ENCODE peak calls at places on chromosome 21, in nine cellular contexts. E is PC-9; J is hepatocyte; M is small intestine; C is CD4-positive, CD25-positive, alpha-beta regulatory T cell; T is DND-41; K is H1; Y is tibial nerve; B is AG04450. P is an unnamed sample.

GRCh38 chr21:38817371-38818335 is 11.9 kb downstream of the ETS2 start:
- DNase-seq in K (no peak), Y (no peak), J (no peak), T (no peak), B (no peak), M (peak), E (no peak), C (no peak), P (no peak)

GRCh38 chr21:38440746-38441145 is 57.5 kb downstream of the ERG start:
- DNase-seq in K (no peak), J (peak), Y (no peak), M (no peak), B (peak), C (no peak), E (peak), T (no peak), P (no peak)

GRCh38 chr21:27248791-27249190 is 281.9 kb upstream of the ADAMTS5 start:
- DNase-seq in M (no peak), T (no peak), K (no peak), B (peak), E (no peak), C (no peak), Y (no peak), J (no peak), P (no peak)

GRCh38 chr21:39788383-39788782 is 43.4 kb downstream of the IGSF5 start:
- DNase-seq in J (peak), E (peak), T (no peak), K (peak), C (no peak), Y (peak), B (no peak), M (peak), P (peak)

GRCh38 chr21:17679002-17679600 is 66.4 kb upstream of the BTG3 start:
- DNase-seq in Y (peak), T (no peak), B (peak), J (peak), M (peak), K (no peak), C (peak), E (no peak), P (no peak)

GRCh38 chr21:32382108-32382601 is 10.7 kb downstream of the URB1 start:
- DNase-seq in K (no peak), Y (no peak), E (no peak), M (peak), C (no peak), B (no peak), J (no peak), T (no peak), P (no peak)

GRCh38 chr21:26835027-26835713 is 10.0 kb downstream of the ADAMTS1 start:
- DNase-seq in B (no peak), Y (no peak), C (no peak), M (no peak), T (peak), K (no peak), J (no peak), E (no peak), P (no peak)

GRCh38 chr21:38756746-38757145 is 49.0 kb upstream of the ETS2 start:
- DNase-seq in C (no peak), T (no peak), B (peak), E (no peak), M (no peak), J (peak), Y (no peak), K (no peak), P (no peak)

GRCh38 chr21:25186278-25186677 is 421.0 kb downstream of the MRPL39 start:
- DNase-seq in C (no peak), B (no peak), E (no peak), M (no peak), Y (no peak), J (no peak), T (no peak), K (no peak), P (no peak)

GRCh38 chr21:23968722-23969647 is 1638.3 kb downstream of the MRPL39 start:
- DNase-seq in J (peak), E (peak), T (peak), C (peak), B (peak), Y (peak), M (peak), K (peak), P (no peak)

GRCh38 chr21:29403291-29403690 is 104.6 kb downstream of the BACH1 start:
- DNase-seq in Y (no peak), K (no peak), E (no peak), B (no peak), C (no peak), M (no peak), T (no peak), J (no peak), P (no peak)

GRCh38 chr21:38784458-38785266 is 21.1 kb upstream of the ETS2 start:
- DNase-seq in B (no peak), E (no peak), K (no peak), C (no peak), Y (no peak), J (no peak), M (peak), T (no peak), P (no peak)

GRCh38 chr21:41948901-41949300 is 4.9 kb downstream of the C2CD2 start:
- DNase-seq in M (no peak), J (no peak), B (no peak), E (no peak), K (no peak), C (no peak), T (no peak), Y (no peak), P (no peak)

GRCh38 chr21:32819702-32820101 is 48.1 kb upstream of the PAXBP1 start:
- DNase-seq in Y (peak), B (peak), M (no peak), E (no peak), K (no peak), J (peak), C (no peak), T (no peak), P (no peak)

GRCh38 chr21:32514275-32515055 is 70.9 kb downstream of the TCP10L start:
- DNase-seq in M (no peak), T (no peak), Y (no peak), C (no peak), E (no peak), K (no peak), J (no peak), B (no peak), P (no peak)

GRCh38 chr21:38400195-38400695 is 98.0 kb downstream of the ERG start:
- DNase-seq in M (no peak), B (no peak), C (no peak), Y (no peak), T (no peak), K (no peak), J (no peak), E (no peak), P (no peak)

GRCh38 chr21:26920055-26920454 is 46.8 kb downstream of the ADAMTS5 start:
- DNase-seq in J (no peak), C (no peak), M (no peak), Y (no peak), K (no peak), B (no peak), T (no peak), E (no peak), P (no peak)

GRCh38 chr21:27085387-27085786 is 118.5 kb upstream of the ADAMTS5 start:
- DNase-seq in B (no peak), C (no peak), J (no peak), T (no peak), Y (no peak), M (no peak), E (no peak), K (no peak), P (no peak)

GRCh38 chr21:30189763-30190162 is 23.2 kb upstream of the CLDN17 start:
- DNase-seq in K (no peak), C (no peak), E (no peak), B (no peak), Y (no peak), T (no peak), J (no peak), M (no peak), P (no peak)

GRCh38 chr21:42097860-42098259 is 26.7 kb downstream of the UMODL1 start:
- DNase-seq in J (peak), K (no peak), Y (peak), E (peak), M (peak), T (no peak), C (no peak), B (peak), P (peak)

GRCh38 chr21:26443867-26444266 is 129.2 kb downstream of the CYYR1 start:
- DNase-seq in K (no peak), J (no peak), C (no peak), T (no peak), B (no peak), Y (no peak), E (no peak), M (no peak), P (no peak)

GRCh38 chr21:15182731-15183130 is 117.9 kb upstream of the NRIP1 start:
- DNase-seq in M (no peak), K (no peak), C (no peak), J (no peak), T (no peak), B (no peak), E (no peak), Y (no peak), P (no peak)

GRCh38 chr21:42097274-42097673 is 26.2 kb downstream of the UMODL1 start:
- DNase-seq in B (no peak), E (no peak), K (no peak), C (no peak), Y (no peak), M (no peak), T (no peak), J (no peak), P (no peak)

GRCh38 chr21:14602418-14602987 is 56.4 kb upstream of the SAMSN1 start:
- DNase-seq in K (no peak), J (peak), C (no peak), B (no peak), T (peak), E (no peak), M (peak), Y (no peak), P (no peak)

GRCh38 chr21:42040411-42041180 is 30.4 kb upstream of the ZBTB21 start:
- DNase-seq in E (peak), C (no peak), M (no peak), Y (no peak), K (no peak), B (peak), T (no peak), J (peak), P (no peak)

GRCh38 chr21:23921670-23922418 is 1685.4 kb downstream of the MRPL39 start:
- DNase-seq in J (no peak), B (no peak), M (no peak), Y (no peak), E (no peak), C (no peak), T (peak), K (no peak), P (no peak)

GRCh38 chr21:33265664-33266049 is 510 bp upstream of the IL10RB start:
- DNase-seq in Y (peak), J (peak), M (no peak), K (no peak), C (peak), B (no peak), E (no peak), T (no peak), P (peak)

GRCh38 chr21:21200103-21200938 is 202.1 kb downstream of the NCAM2 start:
- DNase-seq in B (peak), T (peak), E (peak), M (peak), Y (peak), C (no peak), K (no peak), J (peak), P (peak)

GRCh38 chr21:42289926-42290325 is 25.3 kb downstream of the TFF3 start:
- DNase-seq in Y (peak), B (no peak), J (no peak), E (no peak), C (no peak), M (no peak), K (no peak), T (no peak), P (no peak)

GRCh38 chr21:42187976-42188653 is 30.8 kb upstream of the ABCG1 start:
- DNase-seq in E (no peak), C (peak), J (no peak), M (peak), Y (peak), K (no peak), T (peak), B (no peak), P (peak)

GRCh38 chr21:16046625-16047340 is 317.0 kb downstream of the USP25 start:
- DNase-seq in J (no peak), E (no peak), B (no peak), T (no peak), K (no peak), M (no peak), C (no peak), Y (no peak), P (no peak)

GRCh38 chr21:33293136-33293535 is 27.0 kb downstream of the IL10RB start:
- DNase-seq in M (no peak), J (no peak), C (no peak), E (no peak), K (no peak), T (no peak), B (no peak), Y (no peak), P (no peak)

GRCh38 chr21:24367936-24368335 is 1239.3 kb downstream of the MRPL39 start:
- DNase-seq in J (no peak), Y (no peak), B (no peak), T (no peak), M (no peak), E (no peak), K (no peak), C (no peak), P (no peak)

GRCh38 chr21:26659181-26659580 is 86.1 kb upstream of the CYYR1 start:
- DNase-seq in B (no peak), E (no peak), T (peak), C (no peak), J (no peak), M (no peak), Y (no peak), K (no peak), P (no peak)

GRCh38 chr21:33199516-33200217 is 30.1 kb upstream of the IFNAR2 start:
- DNase-seq in K (no peak), E (peak), M (peak), C (peak), B (peak), Y (peak), J (peak), T (peak), P (peak)

GRCh38 chr21:38126677-38127271 is 130.0 kb upstream of the KCNJ15 start:
- DNase-seq in T (peak), B (no peak), E (peak), K (no peak), J (peak), Y (peak), C (peak), M (peak), P (peak)

GRCh38 chr21:41767606-41768370 is 936 bp upstream of the RIPK4 start:
- DNase-seq in E (no peak), Y (no peak), B (no peak), K (no peak), M (peak), J (peak), T (peak), C (no peak), P (no peak)

GRCh38 chr21:38289697-38290096 is 32.9 kb downstream of the KCNJ15 start:
- DNase-seq in C (no peak), J (peak), B (peak), E (no peak), Y (peak), M (no peak), K (no peak), T (no peak), P (peak)

DNA sequence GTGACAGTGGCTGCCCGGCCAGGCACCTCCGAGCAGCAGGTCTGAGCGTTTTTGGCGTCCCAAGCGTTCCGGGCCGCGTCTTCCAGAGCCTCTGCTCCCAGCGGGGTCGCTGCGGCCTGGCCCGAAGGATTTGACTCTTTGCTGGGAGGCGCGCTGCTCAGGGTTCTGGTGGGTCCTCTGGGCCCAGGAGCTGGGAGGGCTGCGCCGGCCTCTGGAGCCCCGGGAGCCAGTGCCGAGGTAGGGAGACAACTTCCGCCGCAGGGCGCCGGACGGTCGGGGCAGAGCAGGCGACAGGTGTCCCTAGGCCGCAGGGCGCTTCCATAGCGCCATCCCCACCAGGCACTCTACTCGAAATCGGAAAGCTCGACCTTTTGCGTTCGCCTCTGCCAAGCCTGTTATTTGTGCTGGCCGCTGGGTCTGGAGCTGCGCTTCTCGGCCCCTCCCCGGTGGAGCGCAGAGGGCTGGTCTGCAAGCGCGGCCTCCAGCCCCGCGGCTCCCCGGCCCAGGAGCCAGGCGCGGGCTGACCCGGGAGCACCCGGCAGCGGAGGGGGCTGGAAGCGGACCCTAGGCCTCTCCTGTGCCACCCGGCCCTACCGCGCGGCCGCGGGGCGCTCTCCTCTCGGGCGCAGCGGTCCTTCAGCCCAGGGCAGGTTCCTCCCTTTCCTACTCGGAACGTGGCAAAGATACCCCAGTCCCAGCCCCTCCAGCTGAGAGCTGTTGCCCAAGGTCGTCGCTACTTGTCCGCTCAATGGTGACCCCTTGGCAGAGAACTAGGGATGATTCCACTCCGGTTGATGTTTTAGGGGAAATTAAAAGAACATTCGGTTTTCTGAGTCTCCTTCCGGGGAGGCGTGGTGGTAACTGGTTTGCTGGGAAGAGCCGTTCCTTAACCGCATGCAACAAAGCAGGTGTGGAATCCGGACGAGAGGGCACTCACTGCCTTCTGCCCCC is 2.3 kb downstream of the SIM2 start:
- DNase-seq in M (no peak), E (no peak), T (peak), J (no peak), C (no peak), K (no peak), Y (no peak), B (no peak), P (no peak)
- H3K27ac ChIP-seq in M (no peak), E (peak), T (peak), J (no peak), C (no peak), K (no peak), Y (no peak), B (no peak), P (no peak)

DNA sequence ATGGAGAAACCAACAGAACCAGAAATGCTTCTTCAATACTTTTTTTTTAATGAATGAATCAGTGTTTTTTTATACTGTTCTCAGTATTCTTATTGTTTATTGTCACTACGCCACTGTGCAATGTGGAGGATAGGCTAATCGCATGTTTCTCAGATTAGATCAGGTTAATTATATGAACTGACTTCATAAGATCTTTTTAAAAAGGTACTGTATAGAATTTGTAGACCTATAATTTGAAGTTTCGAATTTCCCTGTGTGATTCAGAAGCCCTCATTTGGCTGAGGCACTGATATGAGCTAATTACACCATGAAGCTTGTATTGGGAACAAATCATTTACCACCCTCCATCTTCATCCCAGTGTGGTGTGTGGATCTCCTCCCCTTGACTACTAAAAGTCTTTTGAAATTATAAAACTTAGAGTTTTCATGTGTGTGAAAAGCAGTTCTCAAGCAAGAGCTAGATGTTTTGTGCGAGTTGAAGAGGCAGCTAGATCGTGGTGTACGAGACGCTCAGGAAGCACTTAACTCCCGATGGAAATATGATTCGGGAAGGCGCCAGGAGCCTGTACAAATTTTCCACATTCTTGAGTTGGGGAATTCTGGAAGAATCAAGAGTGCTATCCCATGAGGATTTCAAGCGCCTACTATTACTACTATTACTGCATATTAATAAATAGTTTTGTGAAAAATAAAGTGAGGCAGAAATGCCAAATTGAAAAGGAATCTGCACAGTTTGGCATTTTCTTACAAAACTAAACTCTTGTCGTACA is 52.1 kb upstream of the KCNE2 start:
- DNase-seq in E (no peak), Y (no peak), C (no peak), J (no peak), B (no peak), T (no peak), K (no peak), M (no peak), P (no peak)
- H3K4me3 ChIP-seq in E (no peak), Y (no peak), C (no peak), J (no peak), B (no peak), T (no peak), K (no peak), M (no peak), P (no peak)

DNA sequence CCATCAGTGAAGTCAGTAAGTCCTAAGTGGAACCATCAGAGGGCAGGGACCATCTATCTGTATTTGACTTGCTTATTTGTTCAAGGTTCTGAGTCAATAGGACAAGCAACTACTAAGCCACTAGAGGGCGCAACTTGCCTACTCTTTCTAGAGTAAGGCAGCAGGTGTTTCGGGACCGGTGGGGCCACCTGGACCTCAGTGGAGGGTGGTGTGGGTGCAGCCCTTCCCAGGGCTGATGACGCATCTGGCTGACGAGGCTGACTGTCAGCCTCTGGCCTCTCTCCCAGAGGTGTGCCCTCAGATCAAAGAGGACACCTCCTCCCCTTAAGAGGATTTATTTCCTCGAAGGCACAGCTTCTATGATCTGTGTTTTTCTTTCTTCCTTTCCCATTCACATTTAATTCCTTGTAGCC is 6.6 kb downstream of the CBR3 start:
- DNase-seq in E (peak), Y (peak), M (peak), B (peak), K (peak), C (peak), T (peak), J (peak), P (peak)
- H3K27ac ChIP-seq in E (peak), Y (no peak), M (peak), B (no peak), K (no peak), C (peak), T (no peak), J (peak), P (no peak)

GRCh38 chr21:44819283-44820243 is 1.7 kb upstream of the SUMO3 start:
- DNase-seq in Y (no peak), K (no peak), M (no peak), B (no peak), T (no peak), E (no peak), C (no peak), J (no peak), P (no peak)
- H3K4me3 ChIP-seq in Y (no peak), K (no peak), M (no peak), B (no peak), T (no peak), E (no peak), C (no peak), J (no peak), P (no peak)

DNA sequence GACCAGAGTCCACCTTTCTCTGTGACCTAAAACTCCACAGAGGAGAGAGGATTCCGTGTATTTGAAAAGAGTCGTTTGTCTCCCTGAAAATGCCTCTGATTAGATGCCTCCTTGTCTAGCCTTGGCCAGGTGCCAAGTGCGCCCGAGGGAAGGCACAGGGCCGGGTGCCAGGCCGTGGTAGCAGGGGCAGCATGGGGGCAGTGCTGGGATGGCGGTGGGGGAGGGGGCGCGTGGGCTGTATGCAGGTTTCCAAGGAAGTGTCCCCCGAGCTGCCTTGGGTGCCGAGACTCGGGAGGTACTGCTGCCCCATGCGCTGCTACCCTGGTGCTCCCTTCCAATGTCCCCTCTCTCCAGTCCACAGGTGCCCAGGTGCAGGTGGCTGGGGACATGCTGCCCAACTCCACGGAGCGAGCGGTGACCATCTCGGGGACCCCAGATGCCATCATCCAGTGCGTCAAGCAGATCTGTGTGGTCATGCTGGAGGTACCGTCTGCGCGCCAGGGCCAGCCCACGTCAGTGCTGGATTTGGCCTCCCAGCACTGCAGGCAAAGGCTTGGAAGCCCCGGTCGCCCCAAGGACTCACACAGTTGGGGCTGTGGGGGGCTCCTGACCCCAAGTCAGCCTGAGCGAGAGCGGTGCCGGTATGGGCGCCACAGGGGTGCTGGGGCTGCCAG is 70.9 kb upstream of the COL6A1 start:
- DNase-seq in B (no peak), J (no peak), T (no peak), K (no peak), Y (no peak), E (no peak), M (no peak), C (no peak), P (no peak)
- H3K27ac ChIP-seq in B (no peak), J (no peak), T (no peak), K (no peak), Y (no peak), E (no peak), M (no peak), C (no peak), P (no peak)